ENCODE peak calls at places on chromosomes 3 and 15, in nine cellular contexts. E, W, F, G, U, N, X, Z and V are unnamed samples.

GRCh38 chr15:40258544-40258943 is 19.7 kb downstream of the PAK6 start:
- DNase-seq in G (no peak), X (no peak), N (no peak), Z (no peak), W (no peak), U (no peak), E (no peak), F (no peak), V (no peak)

GRCh38 chr15:72342385-72342784 is 22.4 kb upstream of the CELF6 start:
- DNase-seq in F (no peak), G (no peak), N (no peak), W (peak), E (no peak), Z (no peak), U (no peak), X (peak), V (peak)

GRCh38 chr3:29494305-29495036 is 213.6 kb downstream of the RBMS3 start:
- DNase-seq in Z (no peak), U (no peak), G (no peak), W (no peak), X (peak), E (no peak), F (no peak), N (no peak), V (no peak)

GRCh38 chr15:39579487-39580116 is 1.3 kb upstream of the THBS1 start:
- DNase-seq in G (peak), Z (peak), N (peak), E (peak), U (peak), X (peak), W (peak), F (peak), V (peak)

GRCh38 chr3:105791134-105791533 is 77.7 kb downstream of the CBLB start:
- DNase-seq in N (no peak), Z (no peak), E (no peak), W (no peak), X (peak), F (no peak), U (no peak), G (no peak), V (no peak)

GRCh38 chr15:37135225-37135624 is 34.9 kb upstream of the MEIS2 start:
- DNase-seq in E (no peak), F (no peak), X (no peak), Z (no peak), N (no peak), W (no peak), U (no peak), G (no peak), V (peak)

GRCh38 chr15:84816694-84817460 is at the start of gene ALPK3:
- DNase-seq in X (no peak), U (peak), N (no peak), G (peak), F (peak), E (no peak), Z (no peak), W (peak), V (no peak)

GRCh38 chr3:32934150-32934742 is 17.2 kb upstream of the CCR4 start:
- DNase-seq in U (no peak), G (peak), F (no peak), E (no peak), Z (peak), X (peak), W (peak), N (no peak), V (peak)

GRCh38 chr3:197302696-197303341 is 4.4 kb upstream of the DLG1 start:
- DNase-seq in E (no peak), F (no peak), X (peak), U (no peak), G (no peak), W (no peak), N (no peak), Z (no peak), V (peak)

GRCh38 chr3:77816470-77816869 is 776.6 kb downstream of the ROBO2 start:
- DNase-seq in N (no peak), F (no peak), W (no peak), E (no peak), G (no peak), Z (no peak), X (no peak), U (no peak), V (no peak)

GRCh38 chr3:97970929-97971460 is 1.2 kb downstream of the RIOX2 start:
- DNase-seq in W (no peak), F (no peak), U (no peak), G (no peak), N (no peak), X (no peak), Z (no peak), E (no peak), V (no peak)

GRCh38 chr3:45551214-45552010 is 43.1 kb upstream of the LIMD1 start:
- DNase-seq in W (peak), G (no peak), U (no peak), X (peak), Z (peak), N (no peak), E (no peak), F (peak), V (peak)

GRCh38 chr15:31306036-31306425 is 20.6 kb upstream of the KLF13 start:
- DNase-seq in X (no peak), E (no peak), W (no peak), N (no peak), U (no peak), G (peak), F (no peak), Z (no peak), V (no peak)

DNA sequence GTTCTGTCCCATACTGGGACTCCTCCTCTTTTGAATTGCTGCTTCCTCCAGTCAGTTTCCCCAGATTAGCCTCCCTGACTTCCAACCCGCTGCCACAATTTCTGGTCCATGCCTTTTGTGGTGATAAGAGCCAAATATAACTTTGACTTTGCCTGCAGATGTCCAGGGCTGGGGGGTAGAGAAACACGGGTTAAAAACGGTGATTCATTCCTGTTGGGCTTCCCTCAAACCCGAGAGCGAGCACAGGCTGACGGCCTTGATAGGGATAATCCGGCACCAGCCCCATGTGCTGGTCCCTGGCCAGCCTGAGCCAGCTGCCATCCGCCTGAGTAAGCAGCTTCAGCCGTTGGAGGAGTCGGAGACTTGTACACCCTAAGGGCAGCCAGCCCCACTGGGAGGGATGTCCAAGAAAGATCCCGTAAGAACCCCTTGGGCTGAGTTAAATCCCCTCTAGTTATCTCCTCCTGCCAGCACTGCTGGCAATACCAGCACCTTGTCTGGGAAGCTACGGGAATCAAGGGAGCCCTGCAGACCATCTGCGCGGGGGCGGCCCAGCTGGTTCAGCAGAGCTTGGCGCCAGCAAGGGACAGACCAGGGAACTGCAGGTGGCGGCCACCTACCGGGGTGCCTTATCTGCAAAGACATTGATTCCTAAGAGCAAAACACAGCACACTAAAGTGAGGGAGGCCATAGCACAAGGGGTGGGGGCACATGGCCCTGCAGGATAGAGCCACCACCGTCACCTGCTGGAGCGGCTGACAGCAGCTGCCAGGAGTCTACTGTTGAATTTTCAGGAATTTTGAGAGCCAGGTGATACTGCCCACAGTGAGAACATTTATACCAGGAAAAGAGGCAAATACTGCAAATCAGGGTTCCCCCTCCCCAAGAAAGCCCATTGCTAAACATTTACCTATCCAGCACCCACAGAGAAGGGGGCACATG is 18.1 kb downstream of the CSPG4 start:
- DNase-seq in W (peak), E (no peak), X (peak), N (peak), Z (peak), U (peak), F (peak), G (no peak), V (peak)
- TF ChIP-seq CTCF in W (peak), E (no peak), X (peak), N (peak), Z (no peak), U (peak), F (peak), G (peak), V (peak)

GRCh38 chr3:112815981-112816380 is 30.7 kb downstream of the CD200R1L start:
- DNase-seq in W (no peak), U (no peak), X (peak), F (no peak), G (no peak), E (no peak), N (no peak), Z (no peak), V (peak)

GRCh38 chr3:112813723-112814171 is 32.9 kb downstream of the CD200R1L start:
- DNase-seq in U (no peak), N (no peak), F (no peak), G (no peak), Z (no peak), W (no peak), E (no peak), X (peak), V (no peak)

GRCh38 chr3:112813016-112813415 is 33.6 kb downstream of the CD200R1L start:
- DNase-seq in G (no peak), W (no peak), E (no peak), X (peak), F (no peak), N (no peak), Z (no peak), U (no peak), V (no peak)

GRCh38 chr3:112811917-112812660 is 34.6 kb downstream of the CD200R1L start:
- DNase-seq in Z (peak), E (no peak), N (no peak), G (no peak), X (no peak), F (no peak), W (no peak), U (no peak), V (no peak)

GRCh38 chr3:112814256-112814655 is 32.4 kb downstream of the CD200R1L start:
- DNase-seq in W (no peak), E (no peak), Z (no peak), F (no peak), N (no peak), U (no peak), X (peak), G (no peak), V (peak)
- H3K4me3 ChIP-seq in W (no peak), E (no peak), Z (no peak), F (no peak), N (no peak), U (no peak), X (no peak), G (no peak), V (no peak)

DNA sequence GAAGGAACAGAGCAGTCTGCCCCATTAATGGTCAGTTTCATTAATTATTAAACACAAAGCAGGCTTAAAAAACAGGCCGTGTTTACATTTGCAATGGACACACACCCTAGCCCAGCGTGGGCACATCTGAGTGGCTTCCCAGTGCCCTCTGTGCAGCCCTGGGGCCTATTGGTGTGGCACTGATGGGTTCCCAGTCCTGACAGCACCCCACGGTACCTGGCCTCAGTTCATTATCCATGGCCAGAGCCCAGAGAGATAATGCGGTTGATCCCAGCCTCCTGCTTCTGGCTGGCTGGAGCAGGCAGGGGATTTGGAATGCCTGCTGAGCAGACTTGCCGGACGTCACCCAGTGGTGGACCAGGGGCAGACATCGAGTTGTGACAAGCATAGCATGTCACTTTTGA is 110.5 kb upstream of the ABHD17C start:
- DNase-seq in E (no peak), F (no peak), N (no peak), Z (no peak), X (no peak), G (no peak), U (no peak), W (peak), V (no peak)
- TF ChIP-seq CTCF in E (no peak), F (no peak), N (no peak), Z (no peak), X (no peak), G (no peak), U (no peak), W (no peak), V (no peak)

DNA sequence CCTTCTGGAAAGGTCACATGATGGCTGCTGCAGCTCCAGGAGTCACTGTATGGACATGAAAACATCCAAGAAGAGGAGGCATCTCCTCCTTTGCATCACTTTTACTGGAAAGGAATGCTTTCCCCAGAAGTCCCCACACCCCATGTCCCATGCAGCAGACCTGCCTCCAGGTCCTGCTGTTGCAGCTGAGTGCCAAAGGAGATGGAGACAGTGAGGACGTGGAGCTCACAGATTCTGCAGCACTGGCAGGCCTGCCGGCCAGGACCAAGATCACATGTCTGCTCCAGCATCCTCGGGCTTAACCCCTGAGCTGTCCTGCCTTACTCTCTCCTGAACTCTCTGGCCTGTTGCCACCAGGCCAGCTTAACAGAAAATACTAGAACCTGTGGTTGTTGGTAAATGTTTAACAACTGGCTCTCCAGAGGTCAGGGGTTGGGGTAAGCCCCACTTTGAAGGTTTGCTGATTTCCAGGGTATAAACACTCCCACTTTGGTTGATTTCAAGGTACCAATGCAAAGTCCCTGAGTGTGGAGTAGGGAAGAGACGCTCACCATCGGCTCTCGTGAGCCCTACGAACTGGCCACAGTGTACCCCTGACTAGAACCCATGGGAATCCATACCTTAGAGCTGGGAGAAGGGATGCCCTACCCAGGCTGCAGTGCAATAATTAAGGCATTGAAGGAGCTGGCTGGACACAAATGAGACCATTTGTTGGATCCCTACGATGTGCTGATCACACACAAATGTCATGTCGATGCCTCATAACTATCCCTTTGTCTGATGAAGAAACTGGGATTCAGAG is 147.8 kb downstream of the OR4M2 start:
- DNase-seq in G (peak), W (no peak), Z (no peak), E (no peak), U (no peak), N (no peak), X (no peak), F (no peak), V (no peak)
- H3K4me3 ChIP-seq in G (no peak), W (no peak), Z (no peak), E (no peak), U (no peak), N (no peak), X (no peak), F (no peak), V (no peak)

DNA sequence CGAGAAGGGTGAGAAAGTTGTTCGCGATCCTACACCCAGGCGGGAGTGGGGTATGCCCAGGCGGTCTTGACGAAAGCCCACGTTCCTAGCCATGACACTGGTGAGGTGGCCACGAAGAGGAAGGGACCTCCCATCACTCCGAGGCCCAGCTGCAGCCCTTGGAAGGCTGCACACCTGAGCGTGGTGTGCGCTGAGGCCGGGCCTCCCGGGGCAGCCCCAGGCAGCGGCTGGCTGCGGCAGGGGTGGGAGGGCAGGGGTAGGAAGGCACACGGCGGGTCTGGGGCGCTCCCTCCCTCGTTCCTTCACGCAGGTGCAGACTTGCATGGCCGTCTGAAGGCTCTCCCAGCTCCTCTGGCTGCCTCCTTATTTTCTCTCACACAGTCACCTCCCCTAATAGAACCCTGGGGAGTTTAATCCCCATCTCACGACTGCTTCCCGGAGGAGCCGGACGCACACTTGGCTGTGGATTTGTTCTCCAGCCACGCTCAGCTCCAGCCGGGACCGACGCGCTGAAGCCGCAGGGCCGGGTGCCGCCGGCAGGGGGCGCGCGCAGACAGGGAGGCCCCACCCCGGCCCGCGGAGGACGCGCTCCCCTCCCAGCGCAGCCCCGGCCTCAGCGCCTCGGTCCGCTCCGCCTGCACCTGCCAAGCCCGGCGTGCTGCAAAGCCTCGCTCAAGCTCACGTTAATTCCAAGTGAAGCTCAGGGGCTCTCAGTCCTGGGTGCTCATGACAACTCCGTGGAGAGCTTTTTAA is 37.8 kb upstream of the MUC4 start:
- DNase-seq in G (no peak), E (no peak), U (peak), F (no peak), N (peak), W (no peak), Z (peak), X (no peak), V (no peak)
- TF ChIP-seq CTCF in G (peak), E (no peak), U (peak), F (peak), N (no peak), W (no peak), Z (no peak), X (peak), V (no peak)

GRCh38 chr3:144104679-144105078 is 133.1 kb downstream of the DIPK2A start:
- DNase-seq in U (no peak), W (no peak), N (no peak), G (no peak), X (no peak), F (no peak), E (no peak), Z (no peak), V (no peak)
- H3K4me3 ChIP-seq in U (no peak), W (no peak), N (no peak), G (no peak), X (no peak), F (no peak), E (no peak), Z (no peak), V (no peak)